ENCODE peak calls at places on chromosome 12, in nine cellular contexts. B is nucleus accumbens; T is omental fat pad; M is A549; G is activated T-helper 1 cell treated with anti-CD3 and anti-CD28 coated beads, Interleukin-2, amount 50 U/mL, for 16 hours; P is astrocyte of the spinal cord; F is stimulated activated CD4-positive, alpha-beta T cell treated with anti-CD3 and anti-CD28 coated beads, TNF-alpha, amount 100 ng/mL, for 48 hours; A is T-helper 9 cell; I is NCI-H82. C is an unnamed sample.
A peak's percentile ranks its signal among the peaks of the same experiment; 100 is the strongest.

GRCh38 chr12:91377456-91377855 is 194.8 kb upstream of the DCN start:
- DNase-seq in B (no peak), T (no peak), M (no peak), G (no peak), P (no peak), F (no peak), A (no peak), I (no peak), C (no peak)

GRCh38 chr12:6369916-6370575 is 5.3 kb downstream of the SCNN1A start:
- DNase-seq in B (no peak), T (no peak), M (no peak), G (no peak), P (no peak), F (no peak), A (no peak), I (no peak), C (no peak)

GRCh38 chr12:45234134-45234865 is 18.4 kb downstream of the ANO6 start:
- DNase-seq in B (no peak), T (no peak), M (peak; percentile 84), G (no peak), P (peak; percentile 98), F (no peak), A (no peak), I (no peak), C (peak; percentile 96)

GRCh38 chr12:11795910-11796459 is 146.5 kb downstream of the ETV6 start:
- DNase-seq in B (no peak), T (no peak), M (no peak), G (no peak), P (peak; percentile 89), F (no peak), A (no peak), I (no peak), C (peak; percentile 52)

GRCh38 chr12:116236986-116237385 is 40.5 kb downstream of the MED13L start:
- DNase-seq in B (no peak), T (no peak), M (no peak), G (no peak), P (no peak), F (no peak), A (no peak), I (no peak), C (no peak)

GRCh38 chr12:45259732-45260480 is 44.0 kb downstream of the ANO6 start:
- DNase-seq in B (no peak), T (no peak), M (no peak), G (no peak), P (peak; percentile 54), F (no peak), A (no peak), I (no peak), C (no peak)

GRCh38 chr12:111424793-111425251 is 19.1 kb downstream of the SH2B3 start:
- DNase-seq in B (no peak), T (no peak), M (no peak), G (no peak), P (no peak), F (no peak), A (no peak), I (no peak), C (no peak)

GRCh38 chr12:19148860-19149259 is 19.3 kb downstream of the PLEKHA5 start:
- DNase-seq in B (no peak), T (no peak), M (no peak), G (no peak), P (no peak), F (no peak), A (no peak), I (no peak), C (no peak)

GRCh38 chr12:104715562-104716182 is 242.4 kb downstream of the SLC41A2 start:
- DNase-seq in B (no peak), T (no peak), M (no peak), G (no peak), P (no peak), F (no peak), A (no peak), I (peak; percentile 84), C (no peak)

C was measured in AG04449.